ENCODE peak calls at places on chromosomes 7 and 10, in nine cellular contexts. N is Karpas-422, R is fibroblast of lung, X is IMR-90, W is SJSA1, S is lower lobe of right lung, H is OCI-LY7, V is GM23248, A is neuronal stem cell. J is an unnamed sample.

GRCh38 chr7:39192476-39192875 is 214.8 kb downstream of the POU6F2 start:
- DNase-seq in H (no peak), A (no peak), R (no peak), N (no peak), V (no peak), X (no peak), S (no peak), W (no peak), J (no peak)

GRCh38 chr7:85103352-85103751 is 83.5 kb downstream of the SEMA3D start:
- DNase-seq in S (no peak), R (peak; percentile 32), A (no peak), X (no peak), H (no peak), V (peak; percentile 53), N (no peak), W (no peak), J (no peak)

GRCh38 chr10:46992794-46993552 is 81.7 kb downstream of the PTPN20 start:
- DNase-seq in V (peak; percentile 85), W (no peak), X (peak; percentile 50), N (peak; percentile 64), S (peak; percentile 45), H (peak; percentile 19), A (no peak), R (peak; percentile 67), J (no peak)

GRCh38 chr7:120293027-120293426 is 20.1 kb downstream of the KCND2 start:
- DNase-seq in A (no peak), V (no peak), R (no peak), H (no peak), X (no peak), N (no peak), S (no peak), W (no peak), J (no peak)

GRCh38 chr10:71255817-71256660 is 43.7 kb downstream of the UNC5B start:
- DNase-seq in V (peak; percentile 89), W (no peak), S (no peak), X (peak; percentile 91), R (peak; percentile 95), N (no peak), H (no peak), A (no peak), J (no peak)

GRCh38 chr7:98284335-98285036 is 3.0 kb downstream of the BRI3 start:
- DNase-seq in W (peak; percentile 92), H (no peak), R (peak; percentile 39), A (no peak), V (peak; percentile 90), N (no peak), X (peak; percentile 42), S (peak; percentile 92), J (no peak)

GRCh38 chr10:49057481-49057880 is 57.8 kb downstream of the VSTM4 start:
- DNase-seq in S (no peak), V (no peak), H (no peak), A (no peak), W (no peak), N (no peak), X (no peak), R (no peak), J (no peak)

GRCh38 chr10:58064714-58065528 is 202.8 kb downstream of the IPMK start:
- DNase-seq in N (peak; percentile 75), H (peak; percentile 37), W (no peak), X (peak; percentile 58), A (peak; percentile 61), V (peak; percentile 68), S (no peak), R (peak; percentile 61), J (no peak)

GRCh38 chr10:60388709-60389241 is 900 bp downstream of the ANK3 start:
- DNase-seq in V (no peak), W (no peak), X (no peak), N (peak; percentile 40), A (no peak), R (no peak), H (no peak), S (no peak), J (no peak)

GRCh38 chr7:25820432-25821040 is 331.5 kb upstream of the NFE2L3 start:
- DNase-seq in X (no peak), R (no peak), V (peak; percentile 37), A (no peak), H (peak; percentile 64), S (no peak), W (no peak), N (peak; percentile 82), J (no peak)

GRCh38 chr10:98848361-98848760 is 387.3 kb downstream of the HPSE2 start:
- DNase-seq in V (no peak), R (no peak), X (no peak), S (no peak), H (no peak), N (no peak), W (no peak), A (no peak), J (no peak)

GRCh38 chr7:92695308-92696261 is 105.4 kb upstream of the FAM133B start:
- DNase-seq in X (peak; percentile 90), A (peak; percentile 66), V (peak; percentile 82), R (peak; percentile 94), W (peak; percentile 70), H (no peak), S (peak; percentile 40), N (no peak), J (no peak)

GRCh38 chr10:109967739-109968088 is 40.1 kb upstream of the ADD3 start:
- DNase-seq in V (no peak), N (no peak), H (no peak), A (no peak), R (no peak), X (no peak), S (no peak), W (no peak), J (no peak)

GRCh38 chr10:12390733-12391132 is 41.4 kb downstream of the CAMK1D start:
- DNase-seq in X (peak; percentile 54), R (no peak), A (no peak), W (no peak), N (no peak), H (no peak), V (no peak), S (no peak), J (no peak)

GRCh38 chr7:119545118-119545517 is 727.9 kb upstream of the KCND2 start:
- DNase-seq in A (no peak), X (peak; percentile 26), V (no peak), N (no peak), R (peak; percentile 29), S (no peak), W (no peak), H (no peak), J (no peak)

GRCh38 chr7:149879271-149879711 is 5.5 kb downstream of the ATP6V0E2 start:
- DNase-seq in N (no peak), X (no peak), H (no peak), A (no peak), S (no peak), W (no peak), R (no peak), V (no peak), J (no peak)

GRCh38 chr7:70951271-70951962 is 180.5 kb upstream of the GALNT17 start:
- DNase-seq in H (no peak), W (no peak), N (no peak), V (no peak), X (no peak), R (no peak), S (no peak), A (no peak), J (no peak)

GRCh38 chr7:147008530-147008929 is 891.9 kb downstream of the CNTNAP2 start:
- DNase-seq in A (no peak), S (no peak), R (no peak), X (no peak), N (no peak), H (no peak), W (no peak), V (no peak), J (no peak)

GRCh38 chr10:77532068-77532467 is 105.5 kb downstream of the KCNMA1 start:
- DNase-seq in A (no peak), H (no peak), W (peak; percentile 92), V (peak; percentile 72), N (no peak), X (peak; percentile 90), S (no peak), R (peak; percentile 66), J (no peak)

GRCh38 chr10:69645296-69645665 is 15.2 kb downstream of the FAM241B start:
- DNase-seq in W (no peak), S (no peak), V (no peak), N (no peak), H (no peak), X (no peak), A (no peak), R (no peak), J (no peak)
- H3K27ac ChIP-seq in W (no peak overlapping the region), S (no peak overlapping the region), V (no peak overlapping the region), N (no peak overlapping the region), H (no peak overlapping the region), X (no peak overlapping the region), A (no peak overlapping the region), R (no peak overlapping the region), J (no peak overlapping the region)

DNA sequence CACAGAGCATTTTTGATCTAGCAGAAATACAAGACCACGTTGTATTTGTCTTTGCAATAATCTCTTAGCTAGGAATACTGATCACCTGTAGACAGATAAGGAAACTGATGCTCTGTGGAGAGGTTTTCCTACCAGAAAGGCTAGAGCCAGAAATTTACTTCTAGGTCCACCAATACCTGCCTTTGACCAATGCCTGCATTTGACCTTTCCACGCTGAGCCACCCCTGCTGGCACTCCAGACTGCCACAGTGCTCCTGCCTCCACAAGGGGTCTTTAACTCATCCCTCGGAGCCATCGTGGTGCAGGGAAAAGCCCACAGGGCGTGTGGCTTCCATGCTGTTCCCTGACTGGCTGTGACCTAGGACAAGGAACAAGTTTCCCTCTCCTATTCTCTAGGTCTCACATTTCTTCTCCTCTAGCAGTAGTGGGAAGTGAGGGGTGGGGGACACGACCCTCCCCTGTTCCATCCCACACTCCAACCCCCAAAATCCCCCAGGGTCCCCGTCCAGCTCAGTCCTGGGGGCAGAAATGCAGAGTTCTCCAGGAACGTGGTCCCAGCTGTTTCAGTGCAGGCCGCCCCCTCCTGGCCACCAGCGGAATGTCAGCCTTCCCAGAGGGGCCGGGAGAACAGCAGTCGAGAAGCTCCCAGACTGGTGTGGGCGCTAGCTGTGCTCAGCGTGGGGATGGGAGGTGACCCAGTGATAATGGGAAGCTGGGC is 1.4 kb upstream of the ELN start:
- DNase-seq in S (peak; percentile 80), H (peak; percentile 53), X (peak; percentile 46), A (peak; percentile 62), V (peak; percentile 76), N (peak; percentile 85), R (peak; percentile 58), W (peak; percentile 76), J (peak; percentile 58)
- H3K4me3 ChIP-seq in S (peak overlapping the region; percentile 4), H (no peak overlapping the region), X (no peak overlapping the region), A (no peak overlapping the region), V (no peak overlapping the region), N (no peak overlapping the region), R (no peak overlapping the region), W (no peak overlapping the region), J (no peak overlapping the region)

GRCh38 chr7:2358968-2359527 is 4.4 kb downstream of the EIF3B start:
- DNase-seq in N (no peak), H (no peak), V (no peak), X (no peak), R (no peak), A (no peak), W (no peak), S (no peak), J (no peak)
- H3K27ac ChIP-seq in N (no peak overlapping the region), H (no peak overlapping the region), V (no peak overlapping the region), X (no peak overlapping the region), R (no peak overlapping the region), A (no peak overlapping the region), W (no peak overlapping the region), S (no peak overlapping the region), J (no peak overlapping the region)

DNA sequence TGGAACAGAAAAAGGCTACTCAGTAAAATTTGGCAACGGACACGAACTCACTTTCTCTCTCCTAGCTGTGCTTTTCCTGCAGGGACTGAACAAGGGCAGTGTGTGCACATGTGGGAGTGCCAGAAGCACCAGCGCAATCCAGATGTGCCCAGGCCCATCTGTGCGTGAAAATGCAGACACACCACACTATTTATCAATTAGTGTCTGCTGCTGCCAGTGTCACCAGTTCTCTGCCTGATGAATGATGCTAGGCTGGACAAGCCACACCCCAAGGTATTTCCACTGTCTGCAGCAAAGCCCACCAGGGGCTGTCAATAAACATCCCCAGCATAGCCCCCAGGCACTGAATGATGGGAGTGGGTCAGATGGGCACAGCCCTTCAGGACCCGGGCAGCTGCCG is 315.0 kb downstream of the PLXNA4 start:
- DNase-seq in N (no peak), W (no peak), X (no peak), H (no peak), A (no peak), S (no peak), V (no peak), R (no peak), J (no peak)
- H3K4me3 ChIP-seq in N (no peak overlapping the region), W (no peak overlapping the region), X (no peak overlapping the region), H (no peak overlapping the region), A (no peak overlapping the region), S (no peak overlapping the region), V (no peak overlapping the region), R (no peak overlapping the region), J (no peak overlapping the region)